ENCODE peak calls at places on chromosomes 6 and 20, in five cellular contexts. Y, F, X, Q and A are unnamed samples.
A peak's percentile ranks its signal among the peaks of the same experiment; 100 is the strongest.

GRCh38 chr6:47238456-47238995 is 71.2 kb downstream of the TNFRSF21 start:
- DNase-seq in F (no peak), Q (no peak), X (no peak), Y (no peak), A (no peak)

GRCh38 chr20:19598117-19598516 is 159.9 kb upstream of the RIN2 start:
- DNase-seq in Y (no peak), X (no peak), F (no peak), Q (no peak), A (no peak)

GRCh38 chr6:85273870-85274269 is 176.0 kb upstream of the NT5E start:
- DNase-seq in Q (no peak), Y (no peak), X (no peak), F (no peak), A (peak; percentile 28)

GRCh38 chr6:144758602-144759001 is 473.5 kb downstream of the UTRN start:
- DNase-seq in X (no peak), F (no peak), Y (no peak), Q (no peak), A (no peak)

GRCh38 chr6:133623621-133624020 is 265.3 kb upstream of the TCF21 start:
- DNase-seq in Y (no peak), X (no peak), Q (no peak), F (no peak), A (no peak)

GRCh38 chr20:58623579-58624473 is 27.3 kb upstream of the STX16 start:
- DNase-seq in Y (peak; percentile 98), F (peak; percentile 85), X (no peak), Q (no peak), A (peak; percentile 98)

GRCh38 chr6:105600342-105601293 is 197.7 kb upstream of the PREP start:
- DNase-seq in X (no peak), F (peak; percentile 44), Q (no peak), Y (no peak), A (no peak)

GRCh38 chr6:431504-431903 is 40.0 kb downstream of the IRF4 start:
- DNase-seq in Q (no peak), Y (no peak), X (no peak), F (no peak), A (no peak)

GRCh38 chr6:69069881-69070280 is 434.8 kb downstream of the ADGRB3 start:
- DNase-seq in X (no peak), Y (no peak), F (no peak), Q (no peak), A (no peak)

GRCh38 chr6:113184291-113184690 is 672.9 kb upstream of the MARCKS start:
- DNase-seq in F (peak; percentile 63), Y (peak; percentile 57), X (no peak), Q (no peak), A (peak; percentile 76)

GRCh38 chr20:33444797-33445560 is 1.4 kb upstream of the SNTA1 start:
- DNase-seq in Y (no peak), X (no peak), Q (no peak), F (no peak), A (no peak)

GRCh38 chr20:51373713-51374481 is 168.6 kb downstream of the NFATC2 start:
- DNase-seq in X (no peak), Y (no peak), Q (no peak), F (no peak), A (no peak)

GRCh38 chr20:31943052-31943471 is 8.8 kb downstream of the PDRG1 start:
- DNase-seq in Q (no peak), X (no peak), Y (no peak), F (no peak), A (no peak)

GRCh38 chr6:13354331-13355042 is 26.1 kb upstream of the TBC1D7 start:
- DNase-seq in Q (no peak), X (no peak), Y (peak; percentile 82), F (peak; percentile 54), A (peak; percentile 75)

GRCh38 chr20:16360668-16361067 is 212.6 kb downstream of the KIF16B start:
- DNase-seq in Q (no peak), Y (no peak), F (no peak), X (no peak), A (no peak)

GRCh38 chr20:57425150-57426013 is 34.2 kb downstream of the RBM38 start:
- DNase-seq in Y (no peak), Q (no peak), X (peak; percentile 28), F (no peak), A (no peak)